ENCODE peak calls at places on chromosomes 16 and 17, in eight cellular contexts. E is mammary epithelial cell; J is thyroid gland; V is tibial nerve; O is pancreas; N is CD4-positive, alpha-beta T cell; X is progenitor cell of endocrine pancreas; Q is cardiac fibroblast. C is an unnamed sample.

GRCh38 chr16:17452931-17453330 is 17.8 kb downstream of the XYLT1 start:
- DNase-seq in J (no peak), E (no peak), N (no peak), V (no peak), O (no peak), X (no peak), Q (no peak), C (no peak)

GRCh38 chr16:13521356-13521755 is 398.6 kb upstream of the ERCC4 start:
- DNase-seq in Q (no peak), V (no peak), O (no peak), X (no peak), N (no peak), J (no peak), E (no peak), C (no peak)

GRCh38 chr17:28960256-28961106 is 9.2 kb upstream of the PHF12 start:
- DNase-seq in V (no peak), E (no peak), X (no peak), Q (no peak), J (no peak), N (no peak), O (no peak), C (no peak)

GRCh38 chr17:69607162-69607834 is 192.8 kb downstream of the MAP2K6 start:
- DNase-seq in N (no peak), X (peak; percentile 22), E (peak; percentile 75), O (peak; percentile 72), V (peak; percentile 82), J (peak; percentile 85), Q (peak; percentile 92), C (peak; percentile 58)

GRCh38 chr17:31674305-31674704 is 184.7 kb downstream of the COPRS start:
- DNase-seq in Q (peak; percentile 65), J (no peak), N (no peak), O (no peak), V (no peak), E (peak; percentile 54), X (no peak), C (no peak)

GRCh38 chr17:64423881-64424280 is 25.0 kb upstream of the MILR1 start:
- DNase-seq in V (no peak), X (no peak), Q (peak; percentile 34), E (no peak), N (no peak), O (no peak), J (no peak), C (no peak)

GRCh38 chr17:73949903-73950302 is 253.6 kb upstream of the RPL38 start:
- DNase-seq in X (no peak), O (no peak), N (no peak), J (no peak), V (no peak), E (no peak), Q (no peak), C (no peak)

GRCh38 chr16:1639840-1640239 is 27.7 kb downstream of the CRAMP1 start:
- DNase-seq in Q (no peak), J (no peak), E (no peak), X (no peak), N (no peak), V (no peak), O (no peak), C (no peak)

GRCh38 chr17:76243826-76244679 is 3.8 kb upstream of the RNF157 start:
- DNase-seq in X (no peak), J (no peak), V (no peak), Q (no peak), N (no peak), O (no peak), E (no peak), C (no peak)

GRCh38 chr17:39923836-39924690 is 3.3 kb downstream of the ORMDL3 start:
- DNase-seq in X (no peak), V (no peak), O (no peak), Q (peak; percentile 53), N (no peak), E (no peak), J (no peak), C (no peak)

GRCh38 chr16:9607512-9608230 is 516.2 kb downstream of the HAPSTR1 start:
- DNase-seq in E (no peak), O (no peak), J (no peak), V (no peak), X (no peak), N (no peak), Q (no peak), C (no peak)

GRCh38 chr16:1318268-1318545 is 8.8 kb downstream of the UBE2I start:
- DNase-seq in Q (no peak), V (no peak), J (no peak), N (no peak), O (no peak), E (no peak), X (no peak), C (no peak)

GRCh38 chr16:66662445-66663194 is 33.9 kb downstream of the CMTM4 start:
- DNase-seq in J (peak; percentile 17), O (no peak), E (peak; percentile 24), Q (peak; percentile 62), X (no peak), V (peak; percentile 31), N (no peak), C (no peak)

GRCh38 chr17:52178013-52178412 is 19.5 kb upstream of the CA10 start:
- DNase-seq in Q (no peak), J (no peak), V (no peak), O (no peak), N (no peak), E (no peak), X (no peak), C (no peak)

GRCh38 chr17:73028311-73028755 is 64.2 kb downstream of the SLC39A11 start:
- DNase-seq in Q (peak; percentile 22), O (no peak), J (no peak), X (no peak), E (no peak), V (no peak), N (no peak), C (no peak)

GRCh38 chr17:627051-627450 is 87.6 kb downstream of the VPS53 start:
- DNase-seq in N (no peak), X (no peak), Q (no peak), J (no peak), V (no peak), O (no peak), E (no peak), C (no peak)
- TF ChIP-seq CTCF in N (no peak), X (no peak), Q (no peak), J (no peak), V (no peak), O (no peak), E (no peak), C (no peak)

DNA sequence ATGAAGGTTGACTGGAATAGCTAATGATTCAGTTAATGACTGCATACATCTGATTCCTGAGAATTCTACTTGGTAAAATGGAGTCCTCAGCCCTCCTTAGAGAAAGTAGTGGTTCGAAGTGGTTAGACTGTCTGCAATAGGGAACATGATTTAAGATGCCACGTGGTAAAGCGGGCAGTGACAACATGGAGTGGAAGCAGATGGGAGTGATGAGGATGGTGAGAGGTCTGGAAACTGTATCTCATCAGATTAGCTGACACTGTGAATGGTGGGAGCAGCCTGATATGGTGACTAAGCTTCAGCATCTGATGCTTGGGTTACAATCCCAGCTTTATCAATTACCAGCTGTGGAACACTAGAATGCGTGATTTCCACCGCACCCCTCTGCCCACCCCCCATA is 8.4 kb downstream of the CDH11 start:
- DNase-seq in O (no peak), X (no peak), J (no peak), V (no peak), N (no peak), E (no peak), Q (no peak), C (no peak)
- TF ChIP-seq CTCF in O (no peak), X (no peak), J (no peak), V (no peak), N (no peak), E (no peak), Q (no peak), C (no peak)

GRCh38 chr17:80861892-80862291 is 129.7 kb upstream of the CHMP6 start:
- DNase-seq in N (peak; percentile 59), E (peak; percentile 98), X (no peak), O (no peak), J (no peak), Q (peak; percentile 34), V (no peak), C (no peak)
- TF ChIP-seq CTCF in N (peak; percentile 70), E (peak; percentile 92), X (peak; percentile 35), O (no peak), J (no peak), Q (peak; percentile 40), V (peak; percentile 44), C (peak; percentile 74)

GRCh38 chr16:89552913-89553312 is 7.6 kb upstream of the RPL13 start:
- DNase-seq in N (no peak), V (no peak), X (no peak), E (no peak), J (no peak), O (no peak), Q (no peak), C (no peak)
- TF ChIP-seq CTCF in N (no peak), V (no peak), X (no peak), E (no peak), J (no peak), O (no peak), Q (no peak), C (no peak)

GRCh38 chr17:21163101-21163500 is 36.3 kb downstream of the DHRS7B start:
- DNase-seq in N (no peak), Q (no peak), X (no peak), O (no peak), J (no peak), E (no peak), V (no peak), C (no peak)
- TF ChIP-seq CTCF in N (no peak), Q (no peak), X (peak; percentile 16), O (no peak), J (no peak), E (no peak), V (no peak), C (no peak)

GRCh38 chr16:87701066-87701425 is 64.7 kb downstream of the KLHDC4 start:
- DNase-seq in V (no peak), N (no peak), Q (no peak), J (no peak), E (no peak), X (no peak), O (no peak), C (no peak)

GRCh38 chr16:87703835-87704375 is 61.9 kb downstream of the KLHDC4 start:
- DNase-seq in X (no peak), N (no peak), E (no peak), J (no peak), Q (no peak), O (no peak), V (no peak), C (no peak)

GRCh38 chr16:87703071-87703470 is 62.7 kb downstream of the KLHDC4 start:
- DNase-seq in Q (no peak), O (no peak), E (no peak), V (no peak), J (no peak), N (no peak), X (no peak), C (no peak)

GRCh38 chr16:87701505-87701921 is 64.3 kb downstream of the KLHDC4 start:
- DNase-seq in X (no peak), Q (no peak), E (no peak), V (no peak), N (no peak), J (no peak), O (peak; percentile 13), C (no peak)

GRCh38 chr16:87702325-87702811 is 63.4 kb downstream of the KLHDC4 start:
- DNase-seq in O (no peak), Q (peak; percentile 52), N (peak; percentile 15), J (no peak), V (no peak), E (no peak), X (no peak), C (no peak)
- TF ChIP-seq CTCF in O (peak; percentile 15), Q (peak; percentile 73), N (peak; percentile 35), J (no peak), V (peak; percentile 15), E (peak; percentile 19), X (peak; percentile 63), C (peak; percentile 41)

GRCh38 chr16:48862087-48862532 is 252.1 kb upstream of the N4BP1 start:
- DNase-seq in O (no peak), E (peak; percentile 77), X (no peak), V (no peak), J (no peak), Q (no peak), N (no peak), C (no peak)
- TF ChIP-seq CTCF in O (no peak), E (peak; percentile 29), X (peak; percentile 33), V (no peak), J (no peak), Q (no peak), N (no peak), C (peak; percentile 21)